ENCODE peak calls at places on chromosome 16, in five cellular contexts. P is HepG2, T is K562, L is GM12878, A is SK-N-SH. J is an unnamed sample.

GRCh38 chr16:71526111-71526998 is at the start of gene CHST4:
- DNase-seq in P (no peak), T (no peak), A (no peak), L (no peak), J (no peak)

GRCh38 chr16:2146739-2147138 is 1.7 kb upstream of the RAB26 start:
- DNase-seq in P (no peak), L (no peak), A (no peak), T (no peak), J (no peak)

GRCh38 chr16:70512456-70512855 is 10.9 kb downstream of the COG4 start:
- DNase-seq in A (no peak), L (no peak), T (no peak), P (no peak), J (no peak)

GRCh38 chr16:1494129-1494640 is 1.0 kb downstream of the TELO2 start:
- DNase-seq in P (peak; percentile 27), A (peak; percentile 82), L (no peak), T (peak; percentile 46), J (no peak)

GRCh38 chr16:8961811-8962390 is 1.8 kb downstream of the USP7 start:
- DNase-seq in A (no peak), T (peak; percentile 62), L (no peak), P (peak; percentile 61), J (no peak)

GRCh38 chr16:11080327-11080967 is 136.1 kb downstream of the CLEC16A start:
- DNase-seq in T (no peak), A (no peak), P (no peak), L (no peak), J (no peak)

GRCh38 chr16:89371968-89372634 is 118.3 kb downstream of the ANKRD11 start:
- DNase-seq in T (no peak), A (no peak), L (no peak), P (no peak), J (no peak)

GRCh38 chr16:27945233-27945975 is 118.1 kb downstream of the GSG1L start:
- DNase-seq in T (no peak), L (no peak), P (no peak), A (peak; percentile 46), J (no peak)

GRCh38 chr16:89564476-89565255 is 4.2 kb downstream of the RPL13 start:
- DNase-seq in P (peak; percentile 53), T (no peak), A (no peak), L (no peak), J (no peak)

DNA sequence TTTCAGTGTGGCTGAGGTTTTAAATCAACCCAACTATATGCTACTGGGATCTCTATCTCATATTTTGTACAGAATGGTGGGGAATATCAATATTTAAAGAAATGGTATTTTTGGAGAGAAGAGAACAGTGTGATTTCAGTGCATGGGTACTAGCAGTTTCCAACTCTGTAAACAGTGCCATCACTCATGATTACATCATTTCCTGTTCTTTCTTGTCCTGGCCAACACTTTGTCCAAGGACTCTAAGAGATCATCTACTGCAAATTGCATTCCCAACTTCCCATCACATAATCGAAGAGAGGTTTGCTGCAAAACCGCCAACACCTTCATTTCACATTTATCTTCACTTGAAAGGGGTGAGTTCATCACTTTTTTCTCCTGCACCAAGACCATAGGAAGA is 192.2 kb upstream of the HSBP1 start:
- DNase-seq in T (no peak), A (no peak), P (no peak), L (no peak), J (no peak)
- TF ChIP-seq RAD21 in T (no peak), A (no peak), P (no peak), L (no peak), J (no peak)

DNA sequence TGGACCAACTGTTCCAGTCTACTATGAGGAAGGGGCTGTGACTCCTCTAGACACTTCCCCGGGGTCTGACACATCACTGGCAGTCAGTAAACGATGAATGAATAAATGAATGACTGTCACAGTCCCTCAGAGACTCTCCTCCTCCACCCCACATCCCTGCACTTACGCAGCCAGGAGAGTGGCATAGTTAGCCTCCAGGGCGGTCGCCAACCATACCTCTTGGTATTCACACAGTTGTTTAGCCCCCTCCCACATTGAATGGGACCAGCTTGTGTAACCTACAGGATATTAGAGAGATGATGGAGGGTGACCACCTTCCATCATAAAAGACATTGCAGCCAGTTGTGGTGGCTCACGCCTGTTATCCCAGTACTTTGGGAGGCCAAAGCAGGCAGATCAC is 25.7 kb downstream of the UBALD1 start:
- DNase-seq in T (no peak), P (no peak), A (no peak), L (no peak), J (no peak)
- TF ChIP-seq ZBTB33 in T (no peak), P (no peak), A (no peak), L (no peak), J (no peak)

DNA sequence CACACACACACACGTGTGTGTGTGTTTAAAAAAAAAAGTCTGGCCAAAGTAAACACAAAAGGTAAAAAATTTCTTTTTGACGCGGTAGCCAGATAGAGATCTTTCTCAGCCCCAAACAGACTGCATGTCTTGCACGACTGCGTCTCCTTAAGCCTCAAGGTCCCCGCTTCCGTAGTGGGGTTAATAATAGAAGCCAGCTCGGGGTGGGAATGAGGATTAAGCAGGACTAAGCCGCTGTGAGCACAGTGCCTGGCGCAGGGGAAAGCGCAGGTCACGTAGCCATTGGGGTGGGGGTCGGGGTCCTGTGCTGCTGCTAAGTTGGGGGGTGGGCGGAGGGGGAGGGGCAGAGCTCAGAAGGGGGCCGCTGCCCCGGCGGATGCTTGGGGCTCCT is 536 bp downstream of the GGA2 start:
- DNase-seq in L (no peak), A (no peak), T (peak; percentile 47), P (no peak), J (no peak)
- TF ChIP-seq RAD21 in L (no peak), A (no peak), T (no peak), P (no peak), J (no peak)

GRCh38 chr16:12661656-12662172 is 142.0 kb downstream of the CPPED1 start:
- DNase-seq in A (no peak), L (no peak), P (peak; percentile 76), T (peak; percentile 42), J (peak; percentile 6)
- TF ChIP-seq ZBTB33 in A (no peak), L (no peak), P (no peak), T (no peak), J (no peak)

GRCh38 chr16:82773018-82773417 is 146.2 kb downstream of the CDH13 start:
- DNase-seq in A (no peak), L (no peak), T (no peak), P (no peak), J (no peak)
- TF ChIP-seq RAD21 in A (no peak), L (no peak), T (no peak), P (no peak), J (no peak)

GRCh38 chr16:66324785-66325184 is 41.7 kb upstream of the CDH5 start:
- DNase-seq in A (peak; percentile 79), P (peak; percentile 23), L (no peak), T (peak; percentile 37), J (peak; percentile 21)
- TF ChIP-seq ZBTB33 in A (no peak), P (no peak), L (no peak), T (no peak), J (no peak)

DNA sequence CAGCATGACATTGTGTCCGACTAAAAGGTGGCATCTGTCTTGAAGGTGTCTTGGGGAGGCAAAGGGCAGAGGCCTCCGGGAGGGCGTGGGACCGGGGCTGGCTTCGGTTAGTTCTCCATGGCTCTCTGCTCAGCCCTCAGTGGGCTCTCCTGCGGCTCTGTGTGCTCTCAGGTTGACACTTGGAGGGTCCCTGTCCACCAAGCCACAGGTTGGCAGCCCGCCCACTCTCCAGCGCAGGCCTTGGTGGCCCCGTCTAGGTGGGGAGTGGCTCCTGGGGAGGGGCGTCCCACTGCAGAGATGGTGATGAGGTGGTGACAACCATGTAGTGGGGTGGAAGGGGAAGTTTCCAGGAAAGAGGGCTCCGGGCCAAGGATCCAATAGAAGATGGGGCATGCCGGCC is 31.6 kb downstream of the ADGRG5 start:
- DNase-seq in A (no peak), T (no peak), P (no peak), L (no peak), J (no peak)
- TF ChIP-seq RAD21 in A (no peak), T (no peak), P (no peak), L (no peak), J (no peak)